ENCODE peak calls at places on chromosome 2, in four cellular contexts. K is K562, V is HepG2, R is IMR-90. G is an unnamed sample.

GRCh38 chr2:133676392-133677130 is 108.3 kb upstream of the NCKAP5 start:
- DNase-seq in K (no peak), V (no peak), R (peak), G (no peak)

GRCh38 chr2:70473101-70473722 is 80.4 kb downstream of the TGFA start:
- DNase-seq in K (no peak), V (no peak), R (no peak), G (no peak)

GRCh38 chr2:178277741-178278197 is 83.5 kb downstream of the OSBPL6 start:
- DNase-seq in K (peak), V (peak), R (peak), G (no peak)

GRCh38 chr2:153509133-153509532 is 30.6 kb upstream of the RPRM start:
- DNase-seq in K (no peak), V (no peak), R (no peak), G (no peak)

GRCh38 chr2:39696072-39696471 is 30.4 kb downstream of the TMEM178A start:
- DNase-seq in K (no peak), V (peak), R (peak), G (peak)

GRCh38 chr2:8457092-8457481 is 224.8 kb upstream of the ID2 start:
- DNase-seq in K (no peak), V (no peak), R (no peak), G (no peak)

GRCh38 chr2:224369028-224369632 is 32.8 kb downstream of the FAM124B start:
- DNase-seq in K (peak), V (peak), R (peak), G (peak)

GRCh38 chr2:241218131-241219029 is 29.9 kb downstream of the ANO7 start:
- DNase-seq in K (peak), V (peak), R (peak), G (peak)

GRCh38 chr2:62409442-62409841 is 96.6 kb downstream of the TMEM17 start:
- DNase-seq in K (peak), V (no peak), R (peak), G (no peak)

GRCh38 chr2:98269274-98269673 is 77.0 kb upstream of the CNGA3 start:
- DNase-seq in K (peak), V (peak), R (peak), G (peak)

GRCh38 chr2:201887851-201888451 is 81.6 kb downstream of the CDK15 start:
- DNase-seq in K (no peak), V (no peak), R (peak), G (no peak)

GRCh38 chr2:38665854-38666577 is at the start of gene GALM:
- DNase-seq in K (peak), V (peak), R (peak), G (peak)

GRCh38 chr2:128636802-128637147 is 318.1 kb upstream of the HS6ST1 start:
- DNase-seq in K (no peak), V (no peak), R (no peak), G (no peak)

GRCh38 chr2:237154050-237154638 is 68.5 kb downstream of the COPS8 start:
- DNase-seq in K (peak), V (peak), R (peak), G (peak)

GRCh38 chr2:240397924-240398611 is 37.4 kb upstream of the GPC1 start:
- DNase-seq in K (no peak), V (no peak), R (peak), G (no peak)

GRCh38 chr2:3771576-3771975 is 68.2 kb downstream of the DCDC2C start:
- DNase-seq in K (no peak), V (no peak), R (no peak), G (no peak)

GRCh38 chr2:193695367-193695766 is 1500.6 kb upstream of the TMEFF2 start:
- DNase-seq in K (peak), V (peak), R (no peak), G (peak)

GRCh38 chr2:61816480-61817355 is 37.1 kb downstream of the FAM161A start:
- DNase-seq in K (no peak), V (no peak), R (peak), G (no peak)

GRCh38 chr2:31429759-31430438 is 15.4 kb upstream of the XDH start:
- DNase-seq in K (no peak), V (no peak), R (peak), G (no peak)

GRCh38 chr2:172804423-172804822 is 68.8 kb downstream of the RAPGEF4 start:
- DNase-seq in K (no peak), V (no peak), R (no peak), G (no peak)

GRCh38 chr2:189685540-189686229 is 11.2 kb downstream of the ANKAR start:
- DNase-seq in K (peak), V (no peak), R (peak), G (no peak)

GRCh38 chr2:46848446-46848845 is 67.2 kb downstream of the MCFD2 start:
- DNase-seq in K (no peak), V (no peak), R (no peak), G (no peak)

GRCh38 chr2:176109226-176109954 is 2.3 kb downstream of the HOXD11 start:
- DNase-seq in K (no peak), V (no peak), R (no peak), G (no peak)

GRCh38 chr2:101463885-101464653 is 10.8 kb downstream of the RFX8 start:
- DNase-seq in K (no peak), V (no peak), R (peak), G (peak)

GRCh38 chr2:222655406-222655747 is 515 bp downstream of the FARSB start:
- DNase-seq in K (peak), V (no peak), R (peak), G (peak)

GRCh38 chr2:186480991-186481390 is 5.1 kb upstream of the ZC3H15 start:
- DNase-seq in K (no peak), V (no peak), R (no peak), G (no peak)

GRCh38 chr2:226489765-226490164 is 309.9 kb downstream of the IRS1 start:
- DNase-seq in K (no peak), V (no peak), R (peak), G (peak)

GRCh38 chr2:186950694-186951093 is 101.7 kb upstream of the ZSWIM2 start:
- DNase-seq in K (no peak), V (no peak), R (peak), G (no peak)

GRCh38 chr2:55123851-55124269 is 73.6 kb upstream of the RTN4 start:
- DNase-seq in K (no peak), V (no peak), R (no peak), G (no peak)

GRCh38 chr2:240211598-240212424 is 71.4 kb upstream of the OTOS start:
- DNase-seq in K (no peak), V (no peak), R (no peak), G (no peak)

GRCh38 chr2:222115296-222115695 is 183.5 kb downstream of the PAX3 start:
- DNase-seq in K (no peak), V (no peak), R (no peak), G (no peak)

GRCh38 chr2:25494626-25495025 is 152.9 kb upstream of the DNMT3A start:
- DNase-seq in K (no peak), V (no peak), R (peak), G (no peak)

GRCh38 chr2:60118061-60118460 is 435.4 kb downstream of the BCL11A start:
- DNase-seq in K (no peak), V (no peak), R (no peak), G (no peak)

GRCh38 chr2:237701859-237702370 is 74.5 kb downstream of the LRRFIP1 start:
- DNase-seq in K (peak), V (no peak), R (no peak), G (no peak)

GRCh38 chr2:76281176-76281841 is 570.6 kb upstream of the GCFC2 start:
- DNase-seq in K (no peak), V (no peak), R (no peak), G (no peak)

GRCh38 chr2:9021563-9022211 is 18.2 kb upstream of the MBOAT2 start:
- DNase-seq in K (no peak), V (no peak), R (no peak), G (no peak)

GRCh38 chr2:186345745-186346144 is 140.3 kb upstream of the ZC3H15 start:
- DNase-seq in K (no peak), V (no peak), R (no peak), G (no peak)

GRCh38 chr2:57396364-57397098 is 650.1 kb upstream of the VRK2 start:
- DNase-seq in K (no peak), V (no peak), R (no peak), G (peak)

GRCh38 chr2:102051659-102052366 is 60.1 kb downstream of the IL1R2 start:
- DNase-seq in K (no peak), V (no peak), R (peak), G (no peak)

DNA sequence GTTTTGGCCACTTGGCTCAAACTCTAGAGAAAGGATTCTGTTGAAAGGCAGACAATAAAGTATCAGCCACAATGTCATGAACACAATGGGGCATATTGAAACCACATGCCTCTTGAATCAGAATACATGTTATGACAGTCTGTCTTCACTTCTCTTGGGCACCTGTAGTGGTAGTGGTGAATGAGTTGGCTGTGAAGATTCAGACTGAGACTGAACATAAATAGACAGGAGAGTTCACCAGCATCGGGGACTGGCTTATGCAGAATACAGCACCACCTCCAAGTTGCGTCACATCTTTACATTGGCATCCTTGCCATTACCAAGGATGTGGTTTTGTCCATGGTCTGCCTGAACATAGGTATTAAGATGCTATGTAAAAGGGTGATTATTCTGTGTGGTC is 336.8 kb downstream of the MYCN start:
- DNase-seq in K (no peak), V (no peak), R (no peak), G (no peak)
- TF ChIP-seq CEBPB in K (no peak), V (no peak), R (no peak), G (no peak)

GRCh38 chr2:127041259-127041970 is 65.5 kb downstream of the BIN1 start:
- DNase-seq in K (no peak), V (no peak), R (no peak), G (no peak)
- TF ChIP-seq CTCF in K (no peak), V (no peak), R (no peak), G (no peak)

GRCh38 chr2:88212251-88212790 is 42.2 kb downstream of the THNSL2 start:
- DNase-seq in K (peak), V (peak), R (peak), G (peak)
- TF ChIP-seq CEBPB in K (no peak), V (no peak), R (no peak), G (no peak)

GRCh38 chr2:160085662-160086061 is 23.2 kb upstream of the PLA2R1 start:
- DNase-seq in K (peak), V (no peak), R (no peak), G (no peak)
- TF ChIP-seq CTCF in K (peak), V (no peak), R (peak), G (peak)

DNA sequence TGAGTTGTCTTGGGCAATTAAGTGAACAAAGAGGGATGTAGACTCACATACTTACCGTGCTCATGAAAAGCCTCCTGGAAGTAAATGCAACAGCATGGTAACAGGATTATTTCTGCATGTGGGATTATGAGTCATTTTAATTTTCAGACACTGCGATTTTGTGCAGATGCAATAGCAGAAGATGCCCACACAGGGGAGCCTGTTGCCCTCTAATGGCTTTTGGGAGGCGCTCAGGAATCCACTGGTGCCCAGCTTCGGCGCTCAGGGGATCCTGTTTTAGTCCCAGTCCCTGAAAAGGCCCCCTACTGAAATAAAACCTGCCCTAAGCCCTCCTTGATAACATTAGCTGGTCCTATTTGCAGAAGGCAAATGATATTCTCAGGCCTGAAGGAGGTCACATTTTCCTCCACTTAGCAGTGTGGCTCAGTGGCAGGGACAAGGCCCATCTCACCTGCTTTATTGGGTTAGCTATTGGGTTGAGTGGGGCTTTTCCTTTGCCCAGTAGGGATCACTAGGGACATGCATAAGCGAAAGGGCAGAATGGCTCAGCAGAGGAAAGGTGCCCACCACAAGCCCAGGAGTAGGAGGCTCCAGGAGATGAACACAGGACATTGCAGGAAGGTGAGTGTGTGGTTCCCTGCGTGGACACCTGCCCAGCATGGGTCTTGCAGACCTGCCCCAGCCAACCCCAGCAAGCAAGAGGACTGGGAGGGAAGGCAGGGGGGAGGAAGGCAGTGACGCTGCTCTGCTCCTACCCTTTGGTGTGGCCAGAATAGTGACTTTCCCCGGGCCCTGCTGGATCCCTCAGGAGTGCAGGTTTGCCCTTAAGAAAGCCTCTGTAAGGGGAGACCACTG is 26.5 kb upstream of the KCNS3 start:
- DNase-seq in K (peak), V (peak), R (peak), G (peak)
- TF ChIP-seq CEBPB in K (no peak), V (no peak), R (peak), G (no peak)

DNA sequence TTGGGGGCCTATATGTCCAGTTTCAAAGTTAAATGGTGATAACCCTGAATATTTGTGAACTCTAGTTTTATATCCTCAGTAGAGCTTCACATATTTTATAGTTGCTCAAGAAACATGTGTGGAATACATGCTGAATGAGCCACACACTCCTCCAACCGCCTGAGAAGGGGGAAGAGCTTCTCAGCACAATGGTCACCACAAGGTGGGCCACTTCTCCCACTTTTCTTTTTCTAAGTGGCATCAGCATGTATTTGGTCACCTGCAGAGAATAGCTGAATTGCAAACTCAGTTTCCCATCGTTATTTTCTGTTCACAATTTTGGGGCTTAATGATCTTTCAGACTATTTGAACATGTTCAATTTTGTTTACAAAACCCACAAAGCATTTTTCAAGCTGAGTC is 340.5 kb downstream of the PARD3B start:
- DNase-seq in K (peak), V (peak), R (no peak), G (no peak)
- TF ChIP-seq CTCF in K (peak), V (peak), R (peak), G (no peak)